ENCODE peak calls at places on chromosomes 12 and 14, in four cellular contexts. X is activated CD8-positive, alpha-beta memory T cell treated with anti-CD3 and anti-CD28 coated beads for 1 hour; R is T-helper 9 cell; Y is body of pancreas. Q is an unnamed sample.

GRCh38 chr12:16685107-16685506 is 79.1 kb upstream of the LMO3 start:
- DNase-seq in Y (no peak), X (no peak), R (no peak), Q (no peak)

GRCh38 chr12:42767998-42768397 is 178.5 kb upstream of the PRICKLE1 start:
- DNase-seq in X (no peak), R (no peak), Y (peak; percentile 80), Q (no peak)

GRCh38 chr12:82383930-82384513 is 25.7 kb downstream of the METTL25 start:
- DNase-seq in Y (no peak), R (no peak), X (no peak), Q (no peak)

GRCh38 chr14:100915582-100915981 is 12.1 kb upstream of the RTL1 start:
- DNase-seq in Y (no peak), X (no peak), R (no peak), Q (no peak)

GRCh38 chr12:31728289-31728916 is 418 bp downstream of the AMN1 start:
- DNase-seq in R (peak; percentile 16), Y (peak; percentile 67), X (no peak), Q (no peak)

GRCh38 chr12:11653215-11653753 is 3.8 kb downstream of the ETV6 start:
- DNase-seq in X (no peak), R (no peak), Y (no peak), Q (no peak)

GRCh38 chr14:65357091-65357490 is 55.4 kb upstream of the FUT8 start:
- DNase-seq in R (no peak), X (no peak), Y (no peak), Q (no peak)

GRCh38 chr12:59472273-59472672 is 123.6 kb upstream of the SLC16A7 start:
- DNase-seq in X (no peak), Y (no peak), R (no peak), Q (no peak)

GRCh38 chr12:121524196-121524930 is 56.5 kb downstream of the KDM2B start:
- DNase-seq in X (no peak), R (no peak), Y (no peak), Q (no peak)

GRCh38 chr12:26845984-26846383 is 13.0 kb upstream of the ITPR2 start:
- DNase-seq in Y (peak; percentile 17), R (no peak), X (no peak), Q (no peak)

GRCh38 chr12:6867407-6868210 is at the start of gene TPI1:
- DNase-seq in X (no peak), R (peak; percentile 74), Y (peak; percentile 85), Q (no peak)

GRCh38 chr12:27245039-27245438 is 953 bp downstream of the STK38L start:
- DNase-seq in X (no peak), Y (no peak), R (no peak), Q (no peak)

GRCh38 chr12:121990692-121991603 is 30.7 kb upstream of the BCL7A start:
- DNase-seq in X (no peak), Y (no peak), R (no peak), Q (no peak)

GRCh38 chr12:91327889-91328288 is 145.3 kb upstream of the DCN start:
- DNase-seq in Y (no peak), R (no peak), X (no peak), Q (no peak)

GRCh38 chr12:124906606-124907261 is 7.7 kb downstream of the UBC start:
- DNase-seq in X (peak; percentile 85), Y (peak; percentile 98), R (peak; percentile 82), Q (no peak)

GRCh38 chr12:122106891-122107660 is 28.5 kb downstream of the MLXIP start:
- DNase-seq in Y (peak; percentile 78), R (no peak), X (no peak), Q (no peak)

GRCh38 chr14:34043627-34044372 is 92.9 kb upstream of the EGLN3 start:
- DNase-seq in R (peak; percentile 56), X (no peak), Y (no peak), Q (no peak)

GRCh38 chr14:93764211-93764659 is 24.1 kb downstream of the PRIMA1 start:
- DNase-seq in X (no peak), Y (peak; percentile 7), R (no peak), Q (no peak)

GRCh38 chr14:104345316-104346111 is 207.1 kb downstream of the KIF26A start:
- DNase-seq in R (no peak), Y (no peak), X (no peak), Q (no peak)

GRCh38 chr14:90330203-90331196 is 1.2 kb downstream of the NRDE2 start:
- DNase-seq in X (no peak), Y (no peak), R (no peak), Q (no peak)

GRCh38 chr14:58298880-58299664 is 717 bp downstream of the ARID4A start:
- DNase-seq in R (peak; percentile 28), Y (peak; percentile 51), X (no peak), Q (no peak)

GRCh38 chr14:24145700-24146621 is at the start of gene PSME2:
- DNase-seq in Y (no peak), R (no peak), X (no peak), Q (no peak)

GRCh38 chr12:5688226-5688625 is 256.3 kb downstream of the NTF3 start:
- DNase-seq in R (no peak), X (no peak), Y (no peak), Q (no peak)

GRCh38 chr12:23585156-23585781 is 364.2 kb downstream of the SOX5 start:
- DNase-seq in R (no peak), Y (no peak), X (no peak), Q (no peak)

GRCh38 chr12:21169878-21170472 is 39.0 kb downstream of the SLCO1B1 start:
- DNase-seq in X (no peak), R (peak; percentile 8), Y (peak; percentile 65), Q (peak; percentile 0)

GRCh38 chr14:103544627-103545218 is 15.7 kb downstream of the TRMT61A start:
- DNase-seq in Y (no peak), X (no peak), R (no peak), Q (no peak)

GRCh38 chr12:49825360-49825970 is 2.7 kb downstream of the NCKAP5L start:
- DNase-seq in X (no peak), R (no peak), Y (no peak), Q (no peak)

GRCh38 chr12:125330645-125331341 is 265.6 kb downstream of the AACS start:
- DNase-seq in R (peak; percentile 10), X (no peak), Y (peak; percentile 72), Q (no peak)

GRCh38 chr12:46499226-46499625 is 126.7 kb upstream of the SLC38A2 start:
- DNase-seq in Y (no peak), X (no peak), R (no peak), Q (no peak)

GRCh38 chr12:47814539-47815170 is 5.0 kb downstream of the HDAC7 start:
- DNase-seq in Y (no peak), R (no peak), X (no peak), Q (no peak)

GRCh38 chr14:25110101-25110500 is 60.2 kb upstream of the STXBP6 start:
- DNase-seq in Y (no peak), R (no peak), X (no peak), Q (no peak)

GRCh38 chr12:6615802-6616201 is 8.6 kb upstream of the CHD4 start:
- DNase-seq in R (no peak), Y (no peak), X (no peak), Q (no peak)

GRCh38 chr14:49545071-49545470 is 41.1 kb downstream of the RPS29 start:
- DNase-seq in R (no peak), Y (no peak), X (no peak), Q (no peak)

GRCh38 chr14:22536853-22537338 is 52.1 kb downstream of the DAD1 start:
- DNase-seq in X (peak; percentile 84), R (peak; percentile 61), Y (peak; percentile 31), Q (no peak)

GRCh38 chr14:32932921-32933622 is 5.6 kb upstream of the NPAS3 start:
- DNase-seq in Y (peak; percentile 34), X (no peak), R (no peak), Q (no peak)

GRCh38 chr14:24297190-24297964 is 2.2 kb downstream of the DHRS1 start:
- DNase-seq in Y (no peak), R (no peak), X (no peak), Q (no peak)

Q was measured in NCI-H1048.